ENCODE peak calls at places on chromosomes 16 and 17, in six cellular contexts. D, T, O, N, K and A are unnamed samples.
A peak's percentile ranks its signal among the peaks of the same experiment; 100 is the strongest.

GRCh38 chr16:56672761-56673536 is 3.3 kb downstream of the MT1H start:
- DNase-seq in D (no peak), T (no peak), O (no peak), N (no peak), K (no peak), A (no peak)

GRCh38 chr16:57677622-57678369 is 9.7 kb downstream of the ADGRG3 start:
- DNase-seq in D (no peak), T (no peak), O (no peak), N (peak; percentile 59), K (no peak), A (no peak)

GRCh38 chr16:30434852-30435251 is 5.0 kb upstream of the DCTPP1 start:
- DNase-seq in D (no peak), T (no peak), O (no peak), N (no peak), K (no peak), A (no peak)

GRCh38 chr17:34825884-34826283 is 135.4 kb downstream of the CCT6B start:
- DNase-seq in D (no peak), T (no peak), O (no peak), N (no peak), K (no peak), A (no peak)

GRCh38 chr17:81322271-81323082 is 27.4 kb upstream of the SLC38A10 start:
- DNase-seq in D (peak; percentile 99), T (peak; percentile 70), O (peak; percentile 94), N (peak; percentile 78), K (no peak), A (no peak)

GRCh38 chr17:50213026-50214015 is 11.9 kb upstream of the COL1A1 start:
- DNase-seq in D (peak; percentile 51), T (no peak), O (peak; percentile 56), N (peak; percentile 73), K (peak; percentile 43), A (no peak)

GRCh38 chr17:14813649-14814048 is 451.5 kb downstream of the PMP22 start:
- DNase-seq in D (peak; percentile 19), T (no peak), O (peak; percentile 4), N (peak; percentile 36), K (no peak), A (no peak)

GRCh38 chr17:1779571-1780074 is 17.8 kb downstream of the SERPINF1 start:
- DNase-seq in D (no peak), T (no peak), O (peak; percentile 44), N (no peak), K (no peak), A (no peak)

GRCh38 chr17:1999557-2000251 is 25.4 kb downstream of the RTN4RL1 start:
- DNase-seq in D (no peak), T (no peak), O (peak; percentile 51), N (peak; percentile 25), K (no peak), A (no peak)

GRCh38 chr16:70396209-70396904 is 42.5 kb downstream of the ST3GAL2 start:
- DNase-seq in D (peak; percentile 80), T (no peak), O (peak; percentile 91), N (no peak), K (no peak), A (no peak)

GRCh38 chr17:68057531-68057952 is 22.0 kb downstream of the KPNA2 start:
- DNase-seq in D (peak; percentile 21), T (peak; percentile 32), O (peak; percentile 24), N (no peak), K (no peak), A (no peak)

GRCh38 chr17:44922746-44923470 is 7.6 kb upstream of the GFAP start:
- DNase-seq in D (no peak), T (no peak), O (peak; percentile 55), N (no peak), K (no peak), A (no peak)

GRCh38 chr17:50620237-50620636 is 14.4 kb upstream of the ABCC3 start:
- DNase-seq in D (no peak), T (no peak), O (peak; percentile 84), N (no peak), K (no peak), A (no peak)

GRCh38 chr17:79090503-79091372 is 16.1 kb downstream of the ENGASE start:
- DNase-seq in D (peak; percentile 59), T (no peak), O (no peak), N (peak; percentile 28), K (no peak), A (no peak)

GRCh38 chr17:4175921-4176802 is 33.2 kb downstream of the CYB5D2 start:
- DNase-seq in D (no peak), T (no peak), O (no peak), N (no peak), K (no peak), A (no peak)

GRCh38 chr17:62627219-62627903 is at the start of gene MRC2:
- DNase-seq in D (peak; percentile 75), T (peak; percentile 31), O (peak; percentile 93), N (no peak), K (no peak), A (no peak)

GRCh38 chr17:54172654-54173316 is 350.1 kb downstream of the KIF2B start:
- DNase-seq in D (no peak), T (no peak), O (no peak), N (peak; percentile 18), K (no peak), A (no peak)

GRCh38 chr17:38912221-38912813 is 13.1 kb upstream of the LASP1NB start:
- DNase-seq in D (peak; percentile 5), T (no peak), O (peak; percentile 76), N (no peak), K (no peak), A (no peak)

GRCh38 chr17:80879723-80880649 is 111.7 kb upstream of the CHMP6 start:
- DNase-seq in D (no peak), T (no peak), O (no peak), N (no peak), K (no peak), A (no peak)

GRCh38 chr17:74016504-74016903 is 187.0 kb upstream of the RPL38 start:
- DNase-seq in D (no peak), T (no peak), O (no peak), N (no peak), K (no peak), A (no peak)

GRCh38 chr17:273994-274832 is 78.4 kb downstream of the RPH3AL start:
- DNase-seq in D (no peak), T (no peak), O (no peak), N (no peak), K (no peak), A (no peak)

GRCh38 chr16:11112723-11113348 is 143.2 kb downstream of the SOCS1 start:
- DNase-seq in D (peak; percentile 75), T (no peak), O (no peak), N (no peak), K (peak; percentile 79), A (no peak)

GRCh38 chr16:69048328-69049120 is 56.9 kb upstream of the HAS3 start:
- DNase-seq in D (no peak), T (no peak), O (no peak), N (no peak), K (no peak), A (no peak)

DNA sequence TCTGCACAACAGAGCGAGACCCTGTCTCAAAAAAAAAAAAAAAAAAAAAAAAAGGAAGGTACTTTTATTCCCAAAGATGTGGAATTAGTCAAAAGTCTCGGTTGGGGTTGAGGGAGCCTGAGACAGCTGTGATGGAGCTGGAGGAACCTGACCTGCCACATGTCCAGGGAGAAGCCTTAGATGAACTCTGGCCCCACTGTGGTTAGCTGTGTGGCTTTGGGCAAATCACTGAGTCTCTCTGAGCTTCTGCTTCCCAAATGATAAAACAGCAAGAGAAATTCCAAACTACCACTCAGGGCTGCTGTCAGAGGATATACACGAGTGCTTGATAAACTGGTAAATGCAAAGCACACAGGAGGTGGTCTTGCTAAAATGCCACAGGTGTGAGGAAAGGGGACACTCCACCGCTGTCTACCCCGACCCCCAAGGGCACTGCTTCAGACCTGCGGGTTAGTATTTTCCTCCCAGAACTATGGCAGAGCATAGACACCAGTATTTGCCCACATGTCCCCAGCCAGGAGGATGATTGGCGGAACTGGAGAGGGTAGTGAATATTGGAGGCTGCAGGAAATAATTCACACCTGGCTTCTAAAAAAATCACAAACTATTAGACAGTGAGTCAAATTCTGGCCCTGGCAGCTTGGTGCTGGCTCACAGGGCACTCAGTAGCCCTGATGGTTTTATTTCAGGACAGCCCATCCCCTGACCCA is 14.7 kb downstream of the DRC3 start:
- DNase-seq in D (no peak), T (no peak), O (no peak), N (no peak), K (no peak), A (no peak)
- TF ChIP-seq REST in D (no peak), T (no peak), O (no peak), N (no peak), K (no peak), A (no peak)

DNA sequence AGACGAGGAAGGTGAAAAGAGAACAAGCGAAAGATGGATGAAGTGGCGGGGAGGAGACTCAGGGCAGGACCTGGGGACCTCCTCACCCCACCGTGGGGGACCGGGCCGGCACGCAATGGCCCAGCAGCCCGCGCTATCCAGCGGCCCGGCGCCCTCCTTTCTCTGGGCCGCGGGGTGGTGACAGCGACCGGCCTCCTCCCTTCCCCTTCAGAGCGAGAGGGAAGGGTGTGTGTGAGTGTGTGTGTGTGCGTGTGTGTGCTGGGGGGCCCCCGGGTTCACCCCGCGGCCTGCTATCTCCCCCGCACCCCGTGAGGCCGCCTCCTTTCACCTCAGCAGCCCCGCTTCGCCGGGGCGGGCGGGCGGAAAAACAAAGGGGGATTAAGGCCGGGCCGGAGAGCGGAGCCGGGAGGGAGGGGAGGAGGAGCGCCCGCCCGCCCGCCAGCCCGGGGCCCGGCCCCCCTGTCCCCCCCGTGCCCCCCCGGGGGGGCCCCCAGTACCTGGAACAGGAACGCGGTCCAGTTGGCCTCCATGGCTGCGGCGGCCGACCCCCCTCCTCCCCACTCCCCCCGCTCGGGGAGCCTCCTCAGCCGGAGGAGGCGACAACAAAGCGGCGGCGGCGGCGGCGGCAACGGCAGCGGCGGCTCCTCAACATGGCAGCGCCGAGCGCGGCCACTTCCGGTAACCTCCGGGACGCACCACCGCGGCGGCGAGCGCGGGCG is at the start of gene VEZF1:
- DNase-seq in D (peak; percentile 92), T (peak; percentile 48), O (peak; percentile 96), N (peak; percentile 68), K (no peak), A (no peak)
- TF ChIP-seq POLR2AphosphoS5 in D (no peak), T (peak; percentile 52), O (peak; percentile 49), N (no peak), K (no peak), A (peak; percentile 72)

DNA sequence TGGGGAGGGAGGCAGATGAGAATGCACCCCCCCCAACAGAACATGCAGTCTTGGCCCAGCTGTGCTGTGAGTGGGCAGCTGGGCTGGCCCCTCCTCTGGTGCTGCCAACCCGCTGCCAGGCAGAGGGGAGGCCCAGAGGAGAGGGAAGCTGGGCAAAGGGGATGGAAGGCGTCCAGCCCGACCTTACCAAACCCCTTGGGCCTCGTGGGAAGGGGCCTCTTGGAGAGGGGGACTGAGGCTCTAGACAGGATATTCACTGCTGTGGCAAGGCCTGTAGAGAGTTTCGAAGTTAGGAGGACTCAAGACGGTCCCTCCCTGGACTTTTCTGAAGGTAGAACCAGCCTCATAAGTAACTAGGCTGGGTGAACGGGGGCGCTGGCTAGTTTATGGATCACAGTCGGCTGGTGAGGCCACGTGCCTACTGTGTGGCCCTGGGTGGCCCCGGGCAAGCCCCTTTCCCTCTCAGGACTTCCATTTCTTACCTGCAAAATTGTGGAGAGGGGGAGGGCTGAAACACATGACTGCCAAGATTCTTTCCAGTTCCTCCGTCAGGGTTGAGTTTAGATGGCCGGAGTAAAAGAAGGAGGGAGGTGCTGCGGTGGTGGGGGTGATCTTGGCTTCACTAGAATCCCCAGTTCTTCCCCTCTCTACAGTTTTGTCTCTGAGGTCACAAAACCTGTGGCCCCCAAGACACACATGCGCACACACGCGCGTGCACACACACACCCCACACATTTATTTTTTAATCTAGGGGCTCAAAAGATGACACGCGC is 807 bp upstream of the STAT5A start:
- DNase-seq in D (no peak), T (no peak), O (peak; percentile 41), N (no peak), K (peak; percentile 40), A (no peak)
- TF ChIP-seq SIN3A in D (peak; percentile 58), T (no peak), O (no peak), N (no peak), K (no peak), A (no peak)

GRCh38 chr17:8366231-8366630 is 10.3 kb downstream of the KRABD2 start:
- DNase-seq in D (no peak), T (no peak), O (no peak), N (no peak), K (no peak), A (no peak)
- TF ChIP-seq REST in D (no peak), T (no peak), O (no peak), N (no peak), K (no peak), A (no peak)